ENCODE peak calls at places on chromosomes 5 and 9, in eight cellular contexts. Y is right atrium auricular region; K is colonic mucosa; Z is A673; D is cardiac muscle cell; Q is CD4-positive, alpha-beta T cell; V is pancreas; I is left ventricle myocardium inferior. X is an unnamed sample.

GRCh38 chr5:150630459-150631325 is 9.8 kb upstream of the SYNPO start:
- DNase-seq in D (no peak), I (peak), V (no peak), Q (no peak), K (no peak), Y (no peak), Z (no peak), X (no peak)

GRCh38 chr5:43729846-43730478 is 127.0 kb downstream of the NNT start:
- DNase-seq in Q (no peak), Y (no peak), I (no peak), V (no peak), K (no peak), D (peak), Z (peak), X (no peak)

GRCh38 chr9:116945817-116946216 is 258.7 kb downstream of the TRIM32 start:
- DNase-seq in Y (no peak), I (no peak), V (no peak), D (no peak), Z (no peak), K (no peak), Q (no peak), X (no peak)

GRCh38 chr5:4628645-4629385 is 511.3 kb upstream of the ADAMTS16 start:
- DNase-seq in Y (no peak), I (no peak), V (no peak), Z (no peak), K (no peak), Q (no peak), D (no peak), X (no peak)

GRCh38 chr5:166562246-166562645 is 1729.2 kb upstream of the WWC1 start:
- DNase-seq in K (no peak), Q (no peak), D (no peak), Y (no peak), I (no peak), Z (no peak), V (no peak), X (no peak)

GRCh38 chr5:124678992-124679519 is 67.4 kb downstream of the ZNF608 start:
- DNase-seq in D (no peak), Q (no peak), Z (no peak), K (no peak), Y (no peak), V (no peak), I (no peak), X (no peak)

GRCh38 chr5:179865471-179866240 is 7.0 kb upstream of the MRNIP start:
- DNase-seq in Z (no peak), D (no peak), I (no peak), Q (no peak), V (no peak), K (no peak), Y (no peak), X (peak)

GRCh38 chr5:146185161-146185560 is 2.7 kb upstream of the LARS1 start:
- DNase-seq in Y (no peak), Q (no peak), D (no peak), I (no peak), K (no peak), Z (no peak), V (no peak), X (no peak)

GRCh38 chr5:8457187-8458037 is 588.5 kb downstream of the MTRR start:
- DNase-seq in K (peak), D (peak), Z (peak), Y (peak), I (peak), V (peak), Q (peak), X (peak)

GRCh38 chr9:92954078-92954861 is 6.9 kb downstream of the FGD3 start:
- DNase-seq in Z (no peak), Q (peak), Y (peak), I (peak), V (no peak), D (no peak), K (peak), X (no peak)

GRCh38 chr5:156367602-156368001 is 40.6 kb downstream of the SGCD start:
- DNase-seq in K (no peak), V (no peak), Q (no peak), Y (peak), Z (no peak), D (no peak), I (no peak), X (no peak)

GRCh38 chr9:112112519-112112918 is 62.6 kb downstream of the SUSD1 start:
- DNase-seq in D (no peak), V (no peak), Y (no peak), Q (no peak), K (peak), Z (peak), I (no peak), X (no peak)

DNA sequence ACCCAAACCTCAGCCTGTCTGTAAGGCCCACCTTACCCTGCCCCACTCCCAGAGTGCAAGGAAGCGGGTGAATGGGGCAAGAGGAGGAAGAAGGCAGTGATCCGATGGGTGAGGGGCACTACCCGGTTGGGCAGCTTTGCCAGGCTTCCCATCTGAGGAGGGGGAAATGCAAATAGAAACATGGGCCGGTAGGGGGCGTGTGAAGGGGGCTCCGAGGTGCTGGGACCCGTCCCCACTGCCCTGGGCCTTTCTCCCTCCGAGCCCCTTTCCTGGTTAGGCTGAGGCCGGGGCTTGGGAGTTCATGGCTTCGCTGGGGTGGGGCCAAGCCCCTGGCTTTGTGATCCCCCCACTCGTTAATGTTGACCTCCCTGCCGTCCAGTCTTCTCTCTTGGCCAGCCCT is 23.6 kb upstream of the MYORG start:
- DNase-seq in V (no peak), Z (no peak), I (no peak), Y (no peak), Q (no peak), D (no peak), K (no peak), X (no peak)
- H3K27ac ChIP-seq in V (no peak), Z (no peak), I (no peak), Y (no peak), Q (no peak), D (no peak), K (no peak), X (no peak)

DNA sequence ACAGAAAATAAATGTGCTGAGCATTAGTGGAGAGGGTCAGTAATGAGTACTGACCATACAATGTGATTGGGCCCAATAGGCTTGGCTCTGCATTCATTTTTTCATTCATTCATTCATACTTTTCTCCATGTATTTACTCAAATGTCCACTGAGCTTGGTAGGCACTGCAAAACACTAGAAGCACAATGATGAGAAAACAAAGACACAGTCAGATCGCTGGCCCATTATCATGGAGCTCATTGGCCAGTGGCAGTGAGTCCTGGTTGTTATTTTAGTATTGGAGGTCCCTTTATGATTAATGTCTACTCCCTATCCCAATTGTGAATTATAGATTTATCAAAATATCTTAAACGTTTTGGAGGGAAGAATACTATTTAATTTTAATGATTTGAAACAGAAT is 1079.7 kb upstream of the DMAC1 start:
- DNase-seq in Z (no peak), V (no peak), D (no peak), I (no peak), Y (no peak), Q (no peak), K (no peak), X (no peak)
- H3K27ac ChIP-seq in Z (no peak), V (no peak), D (no peak), I (no peak), Y (no peak), Q (no peak), K (no peak), X (peak)

DNA sequence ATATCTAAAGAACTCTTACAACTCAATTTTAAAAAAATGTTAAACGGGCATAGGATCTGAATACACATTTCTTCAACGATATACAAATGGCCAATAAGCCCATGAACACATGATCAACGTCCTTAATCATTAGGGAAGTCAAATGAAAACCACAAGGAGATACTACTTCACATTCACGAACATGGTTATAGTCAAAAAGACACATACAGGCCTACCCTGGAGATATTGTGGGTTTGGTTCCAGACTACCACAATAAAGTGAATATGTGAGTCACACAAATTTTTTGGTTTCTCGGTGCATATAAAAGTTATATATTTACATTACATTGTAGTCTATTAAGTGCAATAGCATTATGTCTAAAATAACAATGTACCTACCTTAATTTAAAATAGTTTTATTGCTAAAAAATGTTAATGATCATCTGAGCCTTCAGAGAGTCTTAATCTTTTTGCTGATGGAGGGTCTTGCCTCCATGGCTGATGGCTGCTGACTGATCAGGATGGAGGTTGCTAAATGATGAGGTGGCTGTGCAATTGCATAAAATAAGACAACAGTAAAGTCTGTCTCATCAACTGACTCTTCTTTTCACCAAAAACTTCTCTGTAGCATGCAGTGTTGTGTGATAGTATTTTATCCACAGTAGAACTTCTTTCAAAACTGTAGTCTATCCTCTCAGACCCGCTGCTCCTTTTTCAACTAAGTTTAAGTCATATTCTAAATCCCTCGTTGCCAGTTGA is 15.1 kb downstream of the AK3 start:
- DNase-seq in Y (no peak), Z (no peak), V (no peak), I (no peak), Q (no peak), K (no peak), D (no peak), X (no peak)
- H3K27ac ChIP-seq in Y (no peak), Z (no peak), V (no peak), I (no peak), Q (no peak), K (no peak), D (no peak), X (no peak)

DNA sequence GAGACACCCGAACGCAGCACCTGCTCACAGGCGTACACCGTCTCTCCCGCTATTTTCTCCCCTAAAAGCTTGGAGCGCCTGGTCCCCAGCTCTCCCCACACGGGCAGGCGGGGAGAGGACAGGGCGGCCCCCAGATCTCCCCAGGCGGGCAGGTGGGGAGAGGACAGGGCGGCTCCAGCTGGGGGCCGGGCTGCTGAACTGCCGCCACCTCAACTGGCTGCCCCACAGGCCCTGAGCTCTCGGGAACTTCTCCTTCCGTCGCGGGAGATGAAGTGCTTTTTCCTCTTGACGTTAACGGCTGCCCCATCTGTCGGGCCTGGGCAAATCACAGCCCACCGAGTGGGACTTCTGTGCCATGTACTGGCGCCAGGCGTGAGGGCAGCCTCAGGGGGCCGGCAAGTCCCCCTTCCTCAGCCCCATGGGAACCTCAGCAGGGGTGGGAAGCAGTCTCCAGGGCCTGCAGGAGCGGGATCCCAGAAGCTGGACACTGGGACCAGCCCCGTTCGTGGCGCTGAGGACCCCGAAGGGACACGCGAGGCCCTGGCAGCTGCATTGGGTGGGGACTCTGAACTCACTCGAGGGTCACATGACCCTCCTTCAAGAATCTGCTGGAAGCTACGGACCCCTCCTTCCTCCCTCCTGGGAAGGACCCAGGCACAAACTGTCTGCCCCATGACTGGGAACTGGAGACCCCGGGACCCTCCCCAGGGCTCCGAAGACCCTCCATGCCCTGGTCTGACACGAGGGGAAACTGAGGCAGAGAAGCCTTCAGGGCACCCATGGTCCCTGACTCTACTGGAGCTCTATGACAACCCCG is 5.7 kb upstream of the EGFL7 start:
- DNase-seq in Y (no peak), D (no peak), I (no peak), Z (no peak), Q (no peak), V (peak), K (no peak), X (no peak)
- H3K27ac ChIP-seq in Y (peak), D (no peak), I (peak), Z (peak), Q (no peak), V (peak), K (no peak), X (no peak)

GRCh38 chr9:22105005-22105722 is 96.1 kb upstream of the CDKN2B start:
- DNase-seq in Q (no peak), Z (no peak), K (no peak), V (no peak), Y (no peak), I (no peak), D (no peak), X (no peak)

GRCh38 chr9:22100626-22101025 is 91.5 kb upstream of the CDKN2B start:
- DNase-seq in V (no peak), D (no peak), K (no peak), Y (no peak), Q (no peak), Z (no peak), I (no peak), X (no peak)

GRCh38 chr9:22107202-22107601 is 98.1 kb upstream of the CDKN2B start:
- DNase-seq in Y (no peak), Q (no peak), I (no peak), D (peak), Z (no peak), V (no peak), K (no peak), X (no peak)

GRCh38 chr9:22102347-22103053 is 93.4 kb upstream of the CDKN2B start:
- DNase-seq in I (no peak), Z (no peak), V (no peak), D (no peak), Y (no peak), Q (no peak), K (no peak), X (no peak)

GRCh38 chr9:22103650-22104575 is 94.8 kb upstream of the CDKN2B start:
- DNase-seq in I (no peak), K (peak), Q (no peak), V (no peak), Y (no peak), Z (no peak), D (no peak), X (no peak)
- H3K27ac ChIP-seq in I (peak), K (peak), Q (no peak), V (peak), Y (no peak), Z (no peak), D (no peak), X (no peak)

GRCh38 chr5:59143926-59144333 is 561.1 kb downstream of the RAB3C start:
- DNase-seq in K (no peak), Y (no peak), Q (no peak), D (no peak), Z (no peak), I (no peak), V (no peak), X (no peak)

GRCh38 chr5:59149271-59149670 is 566.4 kb downstream of the RAB3C start:
- DNase-seq in D (no peak), K (no peak), Y (no peak), I (no peak), Z (no peak), Q (no peak), V (no peak), X (no peak)

GRCh38 chr5:59142927-59143326 is 560.1 kb downstream of the RAB3C start:
- DNase-seq in V (no peak), D (no peak), Q (no peak), Y (no peak), Z (no peak), K (no peak), I (no peak), X (no peak)

GRCh38 chr5:59142138-59142537 is 559.3 kb downstream of the RAB3C start:
- DNase-seq in V (no peak), Q (no peak), Y (no peak), Z (no peak), D (no peak), K (no peak), I (no peak), X (no peak)

GRCh38 chr5:59146729-59147128 is 563.9 kb downstream of the RAB3C start:
- DNase-seq in K (no peak), D (no peak), Q (no peak), I (no peak), Y (no peak), V (no peak), Z (no peak), X (no peak)
- H3K27ac ChIP-seq in K (no peak), D (no peak), Q (no peak), I (no peak), Y (no peak), V (no peak), Z (no peak), X (no peak)

GRCh38 chr9:89759563-89759962 is 154.8 kb downstream of the GADD45G start:
- DNase-seq in Y (no peak), Q (no peak), K (no peak), D (no peak), I (no peak), Z (no peak), V (no peak), X (no peak)

GRCh38 chr9:89757776-89758528 is 153.1 kb downstream of the GADD45G start:
- DNase-seq in Q (no peak), Z (no peak), Y (no peak), D (no peak), I (no peak), V (no peak), K (no peak), X (no peak)

GRCh38 chr9:89756891-89757537 is 152.2 kb downstream of the GADD45G start:
- DNase-seq in Q (no peak), Z (no peak), Y (no peak), V (peak), K (no peak), D (no peak), I (peak), X (no peak)

GRCh38 chr9:89764217-89764616 is 159.4 kb downstream of the GADD45G start:
- DNase-seq in Q (no peak), D (no peak), K (no peak), Z (no peak), Y (no peak), I (no peak), V (no peak), X (peak)

GRCh38 chr9:89760123-89760522 is 155.3 kb downstream of the GADD45G start:
- DNase-seq in K (no peak), Y (no peak), D (no peak), Q (no peak), Z (no peak), I (no peak), V (no peak), X (no peak)
- H3K27ac ChIP-seq in K (no peak), Y (no peak), D (no peak), Q (no peak), Z (no peak), I (no peak), V (no peak), X (no peak)

GRCh38 chr5:14208071-14209021 is 65.2 kb downstream of the TRIO start:
- DNase-seq in I (no peak), Y (no peak), V (no peak), Z (no peak), Q (no peak), D (no peak), K (peak), X (no peak)

GRCh38 chr5:14210729-14211128 is 67.6 kb downstream of the TRIO start:
- DNase-seq in I (no peak), Y (no peak), K (no peak), V (no peak), D (no peak), Q (no peak), Z (no peak), X (no peak)

GRCh38 chr5:14209222-14209822 is 66.2 kb downstream of the TRIO start:
- DNase-seq in Z (no peak), Y (no peak), I (no peak), Q (no peak), K (no peak), V (no peak), D (no peak), X (no peak)

GRCh38 chr5:14211818-14212799 is 69.0 kb downstream of the TRIO start:
- DNase-seq in Q (no peak), Y (no peak), K (peak), D (no peak), I (no peak), Z (no peak), V (no peak), X (no peak)

GRCh38 chr5:14209836-14210235 is 66.7 kb downstream of the TRIO start:
- DNase-seq in Y (no peak), D (no peak), K (no peak), Q (no peak), I (no peak), Z (no peak), V (no peak), X (no peak)
- H3K27ac ChIP-seq in Y (no peak), D (no peak), K (peak), Q (no peak), I (no peak), Z (no peak), V (no peak), X (no peak)

GRCh38 chr9:81874926-81875325 is 53.3 kb upstream of the SPATA31D4 start:
- DNase-seq in Q (no peak), Y (no peak), V (no peak), K (peak), I (no peak), Z (no peak), D (no peak), X (no peak)

GRCh38 chr9:81877047-81877446 is 51.2 kb upstream of the SPATA31D4 start:
- DNase-seq in D (no peak), Z (no peak), Q (no peak), Y (no peak), V (no peak), I (no peak), K (peak), X (no peak)

GRCh38 chr9:81871695-81872094 is 56.5 kb upstream of the SPATA31D4 start:
- DNase-seq in V (no peak), Y (no peak), Q (no peak), I (no peak), Z (peak), D (no peak), K (no peak), X (no peak)

GRCh38 chr9:81878530-81878929 is 49.7 kb upstream of the SPATA31D4 start:
- DNase-seq in Z (no peak), V (no peak), K (no peak), Q (no peak), Y (no peak), I (no peak), D (no peak), X (no peak)

GRCh38 chr9:81874228-81874627 is 54.0 kb upstream of the SPATA31D4 start:
- DNase-seq in K (no peak), Q (no peak), V (no peak), Y (no peak), Z (peak), I (no peak), D (no peak), X (no peak)
- H3K27ac ChIP-seq in K (peak), Q (no peak), V (no peak), Y (no peak), Z (no peak), I (peak), D (no peak), X (no peak)

GRCh38 chr9:113652355-113653152 is 189.0 kb downstream of the RGS3 start:
- DNase-seq in D (no peak), I (no peak), K (no peak), Q (no peak), Y (no peak), Z (no peak), V (no peak), X (no peak)

GRCh38 chr9:113651896-113652295 is 188.4 kb downstream of the RGS3 start:
- DNase-seq in D (no peak), Y (no peak), Q (no peak), K (no peak), Z (no peak), V (no peak), I (no peak), X (no peak)

GRCh38 chr9:113654605-113655193 is 191.2 kb downstream of the RGS3 start:
- DNase-seq in I (peak), Z (no peak), Y (peak), D (no peak), V (no peak), Q (no peak), K (no peak), X (no peak)

GRCh38 chr9:113656771-113657670 is 193.5 kb downstream of the RGS3 start:
- DNase-seq in K (no peak), I (no peak), V (no peak), Z (no peak), Y (no peak), Q (no peak), D (no peak), X (no peak)

GRCh38 chr9:113653746-113654604 is 190.4 kb downstream of the RGS3 start:
- DNase-seq in D (no peak), Y (no peak), Q (no peak), Z (no peak), K (no peak), V (no peak), I (no peak), X (no peak)
- H3K27ac ChIP-seq in D (no peak), Y (peak), Q (no peak), Z (no peak), K (no peak), V (no peak), I (peak), X (no peak)